ENCODE peak calls at places on chromosomes 2 and 18, in five cellular contexts. One of them, this sample, is unnamed.

GRCh38 chr2:182715121-182715895 is 749 bp upstream of the DNAJC10 start:
- DNase-seq in ELF-1: no peak
- DNase-seq in activated CD4-positive, CD25-positive, alpha-beta regulatory T cell treated with anti-CD3 and anti-CD28 coated beads, Interleukin-2, amount 50 U/mL, for 16 hours: no peak
- DNase-seq in AG04449: no peak
- DNase-seq in hepatocyte: peak
- DNase-seq in this sample: no peak

GRCh38 chr2:202847693-202848524 is 23.7 kb downstream of the ICA1L start:
- DNase-seq in ELF-1: no peak
- DNase-seq in activated CD4-positive, CD25-positive, alpha-beta regulatory T cell treated with anti-CD3 and anti-CD28 coated beads, Interleukin-2, amount 50 U/mL, for 16 hours: no peak
- DNase-seq in AG04449: no peak
- DNase-seq in hepatocyte: no peak
- DNase-seq in this sample: no peak

GRCh38 chr2:239692348-239692747 is 291.5 kb upstream of the HDAC4 start:
- DNase-seq in ELF-1: no peak
- DNase-seq in activated CD4-positive, CD25-positive, alpha-beta regulatory T cell treated with anti-CD3 and anti-CD28 coated beads, Interleukin-2, amount 50 U/mL, for 16 hours: no peak
- DNase-seq in AG04449: no peak
- DNase-seq in hepatocyte: no peak
- DNase-seq in this sample: no peak

GRCh38 chr2:102155703-102156515 is 13.4 kb downstream of the IL1R1 start:
- DNase-seq in ELF-1: no peak
- DNase-seq in activated CD4-positive, CD25-positive, alpha-beta regulatory T cell treated with anti-CD3 and anti-CD28 coated beads, Interleukin-2, amount 50 U/mL, for 16 hours: no peak
- DNase-seq in AG04449: no peak
- DNase-seq in hepatocyte: peak
- DNase-seq in this sample: no peak

GRCh38 chr2:100321181-100321880 is 970 bp downstream of the LONRF2 start:
- DNase-seq in ELF-1: peak
- DNase-seq in activated CD4-positive, CD25-positive, alpha-beta regulatory T cell treated with anti-CD3 and anti-CD28 coated beads, Interleukin-2, amount 50 U/mL, for 16 hours: no peak
- DNase-seq in AG04449: no peak
- DNase-seq in hepatocyte: peak
- DNase-seq in this sample: peak

GRCh38 chr2:96091711-96092579 is 24.4 kb downstream of the ADRA2B start:
- DNase-seq in ELF-1: peak
- DNase-seq in activated CD4-positive, CD25-positive, alpha-beta regulatory T cell treated with anti-CD3 and anti-CD28 coated beads, Interleukin-2, amount 50 U/mL, for 16 hours: no peak
- DNase-seq in AG04449: no peak
- DNase-seq in hepatocyte: no peak
- DNase-seq in this sample: peak

GRCh38 chr2:118431188-118431562 is 342.9 kb downstream of the INSIG2 start:
- DNase-seq in ELF-1: no peak
- DNase-seq in activated CD4-positive, CD25-positive, alpha-beta regulatory T cell treated with anti-CD3 and anti-CD28 coated beads, Interleukin-2, amount 50 U/mL, for 16 hours: no peak
- DNase-seq in AG04449: peak
- DNase-seq in hepatocyte: no peak
- DNase-seq in this sample: no peak

GRCh38 chr18:48787523-48788151 is 163.1 kb downstream of the SMAD7 start:
- DNase-seq in ELF-1: peak
- DNase-seq in activated CD4-positive, CD25-positive, alpha-beta regulatory T cell treated with anti-CD3 and anti-CD28 coated beads, Interleukin-2, amount 50 U/mL, for 16 hours: no peak
- DNase-seq in AG04449: no peak
- DNase-seq in hepatocyte: no peak
- DNase-seq in this sample: no peak

GRCh38 chr18:78244779-78245178 is 734.8 kb upstream of the SALL3 start:
- DNase-seq in ELF-1: no peak
- DNase-seq in activated CD4-positive, CD25-positive, alpha-beta regulatory T cell treated with anti-CD3 and anti-CD28 coated beads, Interleukin-2, amount 50 U/mL, for 16 hours: no peak
- DNase-seq in AG04449: no peak
- DNase-seq in hepatocyte: no peak
- DNase-seq in this sample: no peak

GRCh38 chr2:124880995-124881394 is 855.9 kb downstream of the CNTNAP5 start:
- DNase-seq in ELF-1: no peak
- DNase-seq in activated CD4-positive, CD25-positive, alpha-beta regulatory T cell treated with anti-CD3 and anti-CD28 coated beads, Interleukin-2, amount 50 U/mL, for 16 hours: no peak
- DNase-seq in AG04449: no peak
- DNase-seq in hepatocyte: no peak
- DNase-seq in this sample: no peak

GRCh38 chr18:25815659-25816058 is 274.8 kb downstream of the SS18 start:
- DNase-seq in ELF-1: no peak
- DNase-seq in activated CD4-positive, CD25-positive, alpha-beta regulatory T cell treated with anti-CD3 and anti-CD28 coated beads, Interleukin-2, amount 50 U/mL, for 16 hours: no peak
- DNase-seq in AG04449: no peak
- DNase-seq in hepatocyte: no peak
- DNase-seq in this sample: no peak

This sample was measured in endothelial cell.